ENCODE peak calls at places on chromosomes 12 and 14, in ten cellular contexts. P is lower leg skin; Q is fibroblast of lung; X is CD8-positive, alpha-beta T cell; R is fibroblast of mammary gland; N is cardiac muscle cell; L is mammary epithelial cell; D is AG09309; Z is ovary; B is cardiac fibroblast. H is an unnamed sample.

GRCh38 chr12:34389378-34390170 is 367.3 kb downstream of the ALG10 start:
- DNase-seq in P (no peak), Q (no peak), X (no peak), R (no peak), N (no peak), L (no peak), D (no peak), Z (no peak), B (no peak), H (no peak)

GRCh38 chr12:27751386-27752047 is 28.5 kb upstream of the KLHL42 start:
- DNase-seq in P (peak; percentile 56), Q (no peak), X (no peak), R (no peak), N (no peak), L (peak; percentile 88), D (no peak), Z (no peak), B (no peak), H (peak; percentile 87)

GRCh38 chr12:124938066-124938465 is 23.6 kb upstream of the UBC start:
- DNase-seq in P (no peak), Q (no peak), X (no peak), R (no peak), N (no peak), L (no peak), D (no peak), Z (no peak), B (no peak), H (no peak)

GRCh38 chr14:21703357-21704339 is 30.0 kb upstream of the OR4E1 start:
- DNase-seq in P (no peak), Q (no peak), X (no peak), R (peak; percentile 8), N (peak; percentile 3), L (no peak), D (no peak), Z (no peak), B (no peak), H (no peak)

GRCh38 chr14:103246089-103246488 is 87.9 kb upstream of the EIF5 start:
- DNase-seq in P (no peak), Q (no peak), X (no peak), R (no peak), N (no peak), L (no peak), D (no peak), Z (no peak), B (no peak), H (no peak)

GRCh38 chr12:102824218-102824835 is 92.7 kb downstream of the PAH start:
- DNase-seq in P (no peak), Q (no peak), X (no peak), R (peak; percentile 14), N (peak; percentile 37), L (peak; percentile 20), D (no peak), Z (peak; percentile 76), B (peak; percentile 25), H (peak; percentile 4)

GRCh38 chr12:58414398-58414871 is 473.1 kb downstream of the ATP23 start:
- DNase-seq in P (no peak), Q (peak; percentile 23), X (no peak), R (peak; percentile 90), N (peak; percentile 65), L (peak; percentile 78), D (no peak), Z (no peak), B (peak; percentile 52), H (peak; percentile 94)

GRCh38 chr14:87052646-87053225 is 940.2 kb downstream of the GALC start:
- DNase-seq in P (no peak), Q (no peak), X (no peak), R (no peak), N (no peak), L (no peak), D (no peak), Z (no peak), B (no peak), H (no peak)

GRCh38 chr12:52741378-52742195 is 35.6 kb downstream of the KRT76 start:
- DNase-seq in P (peak; percentile 27), Q (peak; percentile 49), X (peak; percentile 68), R (peak; percentile 43), N (peak; percentile 73), L (peak; percentile 45), D (peak; percentile 1), Z (peak; percentile 52), B (peak; percentile 65), H (peak; percentile 55)

GRCh38 chr12:53268009-53268636 is at the start of gene ESPL1:
- DNase-seq in P (peak; percentile 46), Q (peak; percentile 72), X (peak; percentile 74), R (peak; percentile 72), N (peak; percentile 84), L (peak; percentile 83), D (no peak), Z (peak; percentile 85), B (peak; percentile 79), H (peak; percentile 66)

GRCh38 chr12:32274665-32275064 is 124.7 kb upstream of the FGD4 start:
- DNase-seq in P (no peak), Q (no peak), X (no peak), R (no peak), N (no peak), L (no peak), D (no peak), Z (no peak), B (no peak), H (no peak)

GRCh38 chr12:52486166-52487105 is 6.6 kb downstream of the KRT6A start:
- DNase-seq in P (no peak), Q (no peak), X (no peak), R (no peak), N (no peak), L (peak; percentile 54), D (no peak), Z (no peak), B (no peak), H (peak; percentile 84)

GRCh38 chr12:24977060-24977459 is 28.2 kb upstream of the BCAT1 start:
- DNase-seq in P (no peak), Q (no peak), X (no peak), R (no peak), N (no peak), L (no peak), D (no peak), Z (no peak), B (no peak), H (no peak)

GRCh38 chr12:47438175-47438574 is 267.7 kb downstream of the RPAP3 start:
- DNase-seq in P (no peak), Q (no peak), X (no peak), R (no peak), N (no peak), L (no peak), D (no peak), Z (no peak), B (no peak), H (no peak)

GRCh38 chr12:76558684-76559276 is 791 bp downstream of the OSBPL8 start:
- DNase-seq in P (peak; percentile 55), Q (peak; percentile 25), X (peak; percentile 73), R (peak; percentile 27), N (peak; percentile 33), L (peak; percentile 40), D (no peak), Z (peak; percentile 46), B (peak; percentile 33), H (peak; percentile 23)

GRCh38 chr12:22682663-22683062 is 57.7 kb downstream of the ETNK1 start:
- DNase-seq in P (no peak), Q (no peak), X (no peak), R (no peak), N (no peak), L (no peak), D (no peak), Z (no peak), B (no peak), H (no peak)

GRCh38 chr12:72272731-72273498 is 745 bp downstream of the TRHDE start:
- DNase-seq in P (no peak), Q (peak; percentile 73), X (no peak), R (no peak), N (peak; percentile 6), L (peak; percentile 69), D (no peak), Z (peak; percentile 68), B (no peak), H (no peak)
- H3K4me3 ChIP-seq in P (peak overlapping the region; percentile 5), Q (peak overlapping the region; percentile 76), X (no peak overlapping the region), R (peak overlapping the region; percentile 44), N (peak overlapping the region; percentile 44), L (peak overlapping the region; percentile 85), D (peak overlapping the region; percentile 60), Z (peak overlapping the region; percentile 60), B (peak overlapping the region; percentile 30), H (no peak overlapping the region)

DNA sequence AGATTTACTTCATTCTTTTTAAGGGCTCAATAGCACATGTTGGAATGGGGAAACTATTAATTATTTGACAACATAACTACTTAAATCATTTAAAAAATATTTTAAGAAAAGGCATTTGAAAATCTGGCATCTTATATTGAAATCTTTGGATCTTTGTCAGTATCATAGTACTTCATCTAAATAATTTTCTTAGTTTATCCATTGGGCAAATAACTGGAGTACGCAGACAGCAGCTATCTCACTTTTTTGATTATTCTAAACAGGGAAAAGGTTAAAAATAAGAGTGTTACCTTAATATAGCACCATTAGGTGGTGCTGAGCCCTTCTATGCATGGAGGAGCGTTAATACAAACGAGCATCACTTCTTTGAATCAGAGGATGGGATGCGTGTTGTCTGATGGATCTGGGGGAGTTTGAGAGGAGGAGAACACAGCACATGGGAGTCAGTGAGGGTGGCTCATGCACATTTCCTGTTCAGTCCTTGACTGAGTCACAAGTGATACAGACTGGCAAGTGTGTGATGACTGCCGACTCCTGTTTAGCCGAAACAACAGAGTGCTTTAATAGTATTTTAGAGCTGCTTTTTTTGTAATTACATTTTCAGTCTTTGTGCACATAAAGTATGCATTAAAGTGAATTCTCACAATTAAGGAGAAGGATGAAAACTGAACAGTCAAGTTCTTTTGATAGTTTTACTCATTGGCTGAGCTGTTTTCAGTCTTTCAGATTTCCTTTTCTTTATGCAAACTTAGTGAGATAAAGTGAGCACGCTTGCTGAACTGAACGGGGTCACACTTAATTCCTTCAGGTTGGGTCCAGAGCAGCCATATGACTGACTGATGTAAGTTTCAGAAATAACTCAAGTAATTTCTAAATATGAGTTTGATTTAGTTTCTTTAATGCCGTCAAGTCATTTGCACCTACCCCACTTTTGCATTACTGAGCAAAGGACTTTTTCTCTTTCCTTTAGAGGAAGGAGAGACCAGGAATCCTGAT is 92.7 kb downstream of the DIP2B start:
- DNase-seq in P (no peak), Q (peak; percentile 66), X (peak; percentile 21), R (peak; percentile 87), N (peak; percentile 81), L (peak; percentile 83), D (no peak), Z (no peak), B (peak; percentile 73), H (peak; percentile 93)
- TF ChIP-seq CTCF in P (no peak), Q (no peak), X (no peak), R (no peak), N (peak; percentile 22), L (peak; percentile 19), D (peak; percentile 16), Z (no peak), B (peak; percentile 15), H (no peak)

DNA sequence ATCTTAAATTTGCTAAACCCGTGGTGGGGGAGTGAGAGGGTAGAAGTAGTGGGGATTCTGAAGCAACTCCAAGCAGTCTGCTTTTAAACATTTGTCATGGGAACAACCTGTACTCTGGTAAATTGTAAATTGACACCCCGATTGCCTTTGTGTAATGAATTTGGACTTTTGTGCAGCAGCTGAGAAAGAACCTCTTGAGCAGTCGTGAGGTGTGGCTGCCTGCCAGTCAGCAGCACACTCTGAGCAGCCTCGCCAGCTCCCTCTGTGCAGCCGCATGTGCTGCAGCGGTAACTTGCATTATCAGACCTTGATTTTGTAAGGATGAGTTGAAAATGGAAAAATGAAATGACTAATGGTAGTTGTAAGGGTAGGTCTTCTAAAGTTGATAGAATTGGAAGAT is 74.3 kb downstream of the SUSD6 start:
- DNase-seq in P (peak; percentile 63), Q (peak; percentile 67), X (no peak), R (peak; percentile 72), N (peak; percentile 81), L (peak; percentile 77), D (no peak), Z (peak; percentile 87), B (peak; percentile 77), H (peak; percentile 75)
- H3K4me3 ChIP-seq in P (no peak overlapping the region), Q (no peak overlapping the region), X (no peak overlapping the region), R (no peak overlapping the region), N (no peak overlapping the region), L (peak overlapping the region; percentile 10), D (no peak overlapping the region), Z (no peak overlapping the region), B (no peak overlapping the region), H (no peak overlapping the region)

GRCh38 chr14:52071675-52072074 is 2.8 kb upstream of the NID2 start:
- DNase-seq in P (no peak), Q (peak; percentile 83), X (no peak), R (peak; percentile 61), N (peak; percentile 72), L (no peak), D (no peak), Z (no peak), B (peak; percentile 74), H (peak; percentile 29)
- TF ChIP-seq CTCF in P (no peak), Q (no peak), X (no peak), R (peak; percentile 32), N (peak; percentile 49), L (no peak), D (peak; percentile 27), Z (peak; percentile 21), B (peak; percentile 22), H (no peak)